ENCODE peak calls at places on chromosomes 7 and 10, in eight cellular contexts. B is stimulated activated CD4-positive, alpha-beta T cell treated with anti-CD3 and anti-CD28 coated beads, Interleukin-12 subunit alpha, Interleukin-12 subunit beta, amount 100 ng/mL, for 4 hours; G is cardiac fibroblast; U is fibroblast of villous mesenchyme; M is D341Med; S is hypothalamus; O is adrenal gland; C is EH. Q is an unnamed sample.

GRCh38 chr7:77653572-77653971 is 42.7 kb upstream of the RSBN1L start:
- DNase-seq in M (peak; percentile 56), U (no peak), C (no peak), G (no peak), O (peak; percentile 21), S (no peak), B (no peak), Q (no peak)

GRCh38 chr7:150481207-150481920 is 30.9 kb downstream of the GIMAP8 start:
- DNase-seq in C (no peak), B (no peak), G (no peak), U (no peak), O (no peak), M (no peak), S (no peak), Q (no peak)

GRCh38 chr7:32088336-32088975 is 18.2 kb upstream of the PDE1C start:
- DNase-seq in M (no peak), U (no peak), S (no peak), B (no peak), G (no peak), O (no peak), C (no peak), Q (no peak)

GRCh38 chr7:151008511-151009323 is 15.6 kb downstream of the ATG9B start:
- DNase-seq in M (peak; percentile 88), G (peak; percentile 68), U (peak; percentile 60), C (peak; percentile 20), S (peak; percentile 29), B (peak; percentile 82), O (peak; percentile 75), Q (peak; percentile 76)

GRCh38 chr10:74977913-74978847 is 133.3 kb upstream of the SAMD8 start:
- DNase-seq in G (no peak), O (no peak), M (no peak), B (no peak), S (no peak), U (no peak), C (no peak), Q (no peak)

GRCh38 chr7:151648429-151648828 is 128.7 kb upstream of the RHEB start:
- DNase-seq in S (no peak), O (no peak), B (no peak), G (no peak), U (no peak), M (no peak), C (peak; percentile 50), Q (no peak)

GRCh38 chr10:62755662-62756653 is 48.6 kb upstream of the ADO start:
- DNase-seq in O (no peak), M (no peak), G (no peak), S (no peak), B (no peak), U (no peak), C (no peak), Q (no peak)

GRCh38 chr7:123660514-123661354 is 5.1 kb downstream of the LMOD2 start:
- DNase-seq in G (no peak), U (no peak), B (no peak), S (no peak), C (no peak), O (no peak), M (peak; percentile 55), Q (no peak)

GRCh38 chr7:133853706-133854276 is 273.3 kb upstream of the LRGUK start:
- DNase-seq in O (no peak), G (peak; percentile 76), B (no peak), M (peak; percentile 64), C (peak; percentile 91), S (no peak), U (peak; percentile 50), Q (peak; percentile 70)

GRCh38 chr7:147982307-147982706 is 608.3 kb upstream of the C7orf33 start:
- DNase-seq in G (no peak), B (no peak), O (no peak), U (no peak), S (no peak), C (no peak), M (no peak), Q (no peak)

GRCh38 chr10:47030191-47030698 is 119.0 kb downstream of the PTPN20 start:
- DNase-seq in M (no peak), U (no peak), C (no peak), B (no peak), O (peak; percentile 41), S (no peak), G (no peak), Q (no peak)

GRCh38 chr10:132103116-132103910 is 37.6 kb downstream of the JAKMIP3 start:
- DNase-seq in G (no peak), U (no peak), C (no peak), M (no peak), B (no peak), S (no peak), O (no peak), Q (no peak)

GRCh38 chr10:102595914-102596313 is 48.4 kb upstream of the TRIM8 start:
- DNase-seq in O (no peak), B (no peak), S (no peak), G (no peak), U (no peak), M (no peak), C (no peak), Q (no peak)

GRCh38 chr10:95655571-95656290 is 780 bp downstream of the ALDH18A1 start:
- DNase-seq in O (peak; percentile 60), G (peak; percentile 41), C (peak; percentile 39), B (no peak), S (no peak), M (no peak), U (peak; percentile 76), Q (peak; percentile 20)